ENCODE peak calls at places on chromosomes 11 and 22, in eight cellular contexts. K is nephron progenitor cell; Z is activated CD4-positive, CD25-positive, alpha-beta regulatory T cell treated with anti-CD3 and anti-CD28 coated beads, Interleukin-2, amount 50 U/mL, for 16 hours; F is posterior vena cava; S is activated CD4-positive, alpha-beta T cell treated with anti-CD3 and anti-CD28 coated beads for 24 hours; V is WERI-Rb-1; J is stimulated activated effector memory CD8-positive, alpha-beta T cell treated with anti-CD3 and anti-CD28 coated beads, Interleukin-12 subunit alpha, Interleukin-12 subunit beta, amount 100 ng/mL, for 72 hours; D is fibroblast of the conjunctiva. C is an unnamed sample.

GRCh38 chr11:76700177-76701100 is 29.9 kb upstream of the LRRC32 start:
- DNase-seq in K (peak), F (peak), J (no peak), V (peak), Z (no peak), S (no peak), D (peak), C (no peak)

GRCh38 chr11:36011574-36011973 is 67.7 kb downstream of the LDLRAD3 start:
- DNase-seq in Z (no peak), D (no peak), V (no peak), J (no peak), S (no peak), F (no peak), K (no peak), C (no peak)

GRCh38 chr11:88695701-88696414 is 358.3 kb upstream of the CTSC start:
- DNase-seq in V (no peak), D (no peak), Z (no peak), S (no peak), K (peak), J (no peak), F (no peak), C (no peak)

GRCh38 chr22:46833228-46833627 is 70.8 kb downstream of the TBC1D22A start:
- DNase-seq in J (no peak), K (peak), F (peak), D (no peak), V (peak), Z (no peak), S (no peak), C (no peak)

GRCh38 chr11:1235615-1236315 is 12.9 kb downstream of the MUC5B start:
- DNase-seq in K (peak), D (no peak), V (peak), J (no peak), S (no peak), Z (no peak), F (peak), C (no peak)

GRCh38 chr11:27460158-27460565 is 12.4 kb downstream of the LGR4 start:
- DNase-seq in V (no peak), D (no peak), F (no peak), Z (no peak), J (no peak), K (no peak), S (no peak), C (no peak)

GRCh38 chr11:61728940-61729219 is 23.6 kb upstream of the MYRF start:
- DNase-seq in J (no peak), K (no peak), S (no peak), Z (no peak), V (no peak), D (no peak), F (no peak), C (no peak)

GRCh38 chr22:49783926-49784629 is 43.6 kb downstream of the BRD1 start:
- DNase-seq in Z (no peak), K (no peak), V (no peak), F (no peak), S (no peak), D (no peak), J (no peak), C (no peak)

GRCh38 chr11:113238721-113239120 is 75.7 kb upstream of the TTC12 start:
- DNase-seq in Z (no peak), S (no peak), J (no peak), F (no peak), V (no peak), K (no peak), D (no peak), C (no peak)

GRCh38 chr11:65503923-65504670 is 5.3 kb downstream of the MALAT1 start:
- DNase-seq in J (no peak), S (no peak), K (no peak), Z (no peak), D (no peak), V (no peak), F (no peak), C (no peak)

C was measured in NK-92 treated with Interleukin-12 subunit alpha and Interleukin-12 subunit beta, amount 100 ng/mL, for 24 hours.